ENCODE peak calls at places on chromosomes 7 and 10, in eight cellular contexts. A, M, L, J, W, O, U and G are unnamed samples.

GRCh38 chr7:14507617-14508016 is 394.9 kb downstream of the DGKB start:
- DNase-seq in A (no peak), M (no peak), L (no peak), J (no peak), W (peak), O (peak), U (no peak), G (no peak)

GRCh38 chr7:64907641-64908326 is 4.7 kb downstream of the ZNF273 start:
- DNase-seq in A (no peak), M (no peak), L (no peak), J (no peak), W (no peak), O (no peak), U (no peak), G (no peak)

GRCh38 chr7:101835136-101835535 is 17.7 kb downstream of the CUX1 start:
- DNase-seq in A (no peak), M (no peak), L (no peak), J (no peak), W (no peak), O (no peak), U (no peak), G (no peak)

GRCh38 chr7:30926323-30926722 is 14.7 kb downstream of the AQP1 start:
- DNase-seq in A (no peak), M (no peak), L (no peak), J (no peak), W (no peak), O (no peak), U (no peak), G (no peak)

GRCh38 chr10:118374404-118374803 is 32.3 kb upstream of the FAM204A start:
- DNase-seq in A (no peak), M (no peak), L (no peak), J (no peak), W (no peak), O (peak), U (no peak), G (no peak)

GRCh38 chr10:31836569-31837406 is 91.8 kb downstream of the ARHGAP12 start:
- DNase-seq in A (no peak), M (peak), L (no peak), J (no peak), W (no peak), O (peak), U (no peak), G (no peak)

GRCh38 chr7:92781117-92781720 is 55.2 kb downstream of the CDK6 start:
- DNase-seq in A (no peak), M (no peak), L (no peak), J (no peak), W (no peak), O (no peak), U (no peak), G (no peak)

GRCh38 chr10:113493195-113493594 is 59.7 kb upstream of the HABP2 start:
- DNase-seq in A (no peak), M (no peak), L (no peak), J (no peak), W (no peak), O (peak), U (no peak), G (no peak)

GRCh38 chr7:96663457-96663856 is 46.2 kb downstream of the SEM1 start:
- DNase-seq in A (no peak), M (no peak), L (no peak), J (no peak), W (no peak), O (no peak), U (peak), G (no peak)

GRCh38 chr7:38229386-38229785 is 44.0 kb downstream of the TARP start:
- DNase-seq in A (no peak), M (no peak), L (no peak), J (no peak), W (no peak), O (peak), U (no peak), G (no peak)

GRCh38 chr10:92387289-92387940 is 96.4 kb downstream of the MARCHF5 start:
- DNase-seq in A (peak), M (peak), L (no peak), J (no peak), W (peak), O (peak), U (no peak), G (peak)

GRCh38 chr10:101889256-101890210 is 45.9 kb upstream of the KCNIP2 start:
- DNase-seq in A (peak), M (no peak), L (peak), J (peak), W (peak), O (peak), U (peak), G (peak)

GRCh38 chr10:132470306-132471124 is 67.1 kb upstream of the INPP5A start:
- DNase-seq in A (no peak), M (no peak), L (no peak), J (no peak), W (no peak), O (no peak), U (no peak), G (no peak)

GRCh38 chr7:80505900-80506500 is 5.9 kb downstream of the GNAT3 start:
- DNase-seq in A (no peak), M (no peak), L (no peak), J (no peak), W (no peak), O (no peak), U (no peak), G (no peak)

GRCh38 chr10:62036186-62037081 is 134.9 kb downstream of the ARID5B start:
- DNase-seq in A (no peak), M (no peak), L (no peak), J (no peak), W (no peak), O (no peak), U (no peak), G (no peak)

GRCh38 chr7:104908636-104909035 is 105.4 kb upstream of the KMT2E start:
- DNase-seq in A (no peak), M (no peak), L (no peak), J (no peak), W (no peak), O (no peak), U (no peak), G (no peak)

GRCh38 chr7:74311305-74311744 is 22.1 kb downstream of the CLIP2 start:
- DNase-seq in A (no peak), M (no peak), L (no peak), J (no peak), W (no peak), O (peak), U (no peak), G (no peak)

GRCh38 chr10:25028711-25029110 is 12.3 kb downstream of the THNSL1 start:
- DNase-seq in A (no peak), M (no peak), L (no peak), J (no peak), W (no peak), O (peak), U (no peak), G (no peak)

GRCh38 chr10:86368987-86369386 is 2.4 kb upstream of the GRID1 start:
- DNase-seq in A (no peak), M (no peak), L (no peak), J (no peak), W (no peak), O (no peak), U (no peak), G (no peak)

GRCh38 chr7:55476071-55476803 is 96.1 kb downstream of the VOPP1 start:
- DNase-seq in A (no peak), M (no peak), L (no peak), J (no peak), W (no peak), O (peak), U (no peak), G (no peak)

GRCh38 chr7:12162420-12163113 is 48.5 kb upstream of the TMEM106B start:
- DNase-seq in A (no peak), M (no peak), L (no peak), J (no peak), W (no peak), O (peak), U (no peak), G (no peak)

GRCh38 chr10:118968482-118968881 is 61.0 kb upstream of the NANOS1 start:
- DNase-seq in A (no peak), M (no peak), L (no peak), J (no peak), W (no peak), O (no peak), U (no peak), G (no peak)

GRCh38 chr10:47094126-47094525 is 182.9 kb downstream of the PTPN20 start:
- DNase-seq in A (no peak), M (no peak), L (no peak), J (no peak), W (no peak), O (no peak), U (no peak), G (no peak)

GRCh38 chr10:14532473-14533251 is 201.9 kb upstream of the FRMD4A start:
- DNase-seq in A (no peak), M (no peak), L (no peak), J (no peak), W (no peak), O (peak), U (peak), G (no peak)

GRCh38 chr7:116327751-116328150 is 117.4 kb downstream of the TES start:
- DNase-seq in A (no peak), M (no peak), L (no peak), J (no peak), W (peak), O (peak), U (no peak), G (no peak)

GRCh38 chr10:28564905-28565304 is 32.0 kb downstream of the WAC start:
- DNase-seq in A (no peak), M (no peak), L (no peak), J (no peak), W (no peak), O (no peak), U (no peak), G (no peak)

GRCh38 chr7:17019106-17019505 is 137.3 kb upstream of the AGR3 start:
- DNase-seq in A (no peak), M (no peak), L (no peak), J (no peak), W (no peak), O (no peak), U (no peak), G (no peak)

GRCh38 chr10:21061982-21062381 is 164.9 kb upstream of the NEBL start:
- DNase-seq in A (no peak), M (no peak), L (no peak), J (no peak), W (no peak), O (no peak), U (no peak), G (no peak)

GRCh38 chr7:93228302-93228701 is 2.0 kb upstream of the HEPACAM2 start:
- DNase-seq in A (no peak), M (peak), L (peak), J (peak), W (peak), O (peak), U (peak), G (peak)

GRCh38 chr7:155009570-155010157 is 6.7 kb upstream of the PAXIP1 start:
- DNase-seq in A (no peak), M (no peak), L (no peak), J (peak), W (no peak), O (peak), U (peak), G (no peak)

GRCh38 chr10:49488056-49488455 is 50.9 kb downstream of the ERCC6 start:
- DNase-seq in A (no peak), M (no peak), L (no peak), J (no peak), W (peak), O (no peak), U (no peak), G (no peak)

GRCh38 chr7:151687523-151688235 is 168.0 kb upstream of the RHEB start:
- DNase-seq in A (no peak), M (peak), L (no peak), J (no peak), W (peak), O (peak), U (no peak), G (no peak)

GRCh38 chr7:111138196-111138569 is 47.3 kb downstream of the LRRN3 start:
- DNase-seq in A (no peak), M (no peak), L (peak), J (peak), W (peak), O (peak), U (peak), G (no peak)

GRCh38 chr10:103758294-103758681 is 97.1 kb downstream of the SH3PXD2A start:
- DNase-seq in A (no peak), M (no peak), L (no peak), J (no peak), W (no peak), O (peak), U (no peak), G (no peak)

GRCh38 chr7:139044813-139045794 is 9.3 kb upstream of the ZC3HAV1L start:
- DNase-seq in A (no peak), M (no peak), L (peak), J (no peak), W (no peak), O (no peak), U (peak), G (no peak)

GRCh38 chr7:148912758-148913541 is 28.9 kb upstream of the EZH2 start:
- DNase-seq in A (no peak), M (no peak), L (no peak), J (no peak), W (no peak), O (no peak), U (peak), G (no peak)

GRCh38 chr10:70315815-70316214 is 32.0 kb upstream of the NPFFR1 start:
- DNase-seq in A (no peak), M (no peak), L (no peak), J (no peak), W (no peak), O (no peak), U (no peak), G (no peak)

GRCh38 chr7:41573017-41573416 is 129.9 kb downstream of the INHBA start:
- DNase-seq in A (no peak), M (no peak), L (no peak), J (no peak), W (no peak), O (peak), U (no peak), G (no peak)

GRCh38 chr7:135536160-135536559 is 21.6 kb upstream of the NUP205 start:
- DNase-seq in A (no peak), M (no peak), L (no peak), J (no peak), W (no peak), O (peak), U (no peak), G (no peak)

GRCh38 chr10:98338318-98338717 is 70.3 kb upstream of the LOXL4 start:
- DNase-seq in A (no peak), M (no peak), L (no peak), J (no peak), W (no peak), O (no peak), U (no peak), G (no peak)